ENCODE peak calls at places on chromosomes 2 and 18, in nine cellular contexts. A is kidney epithelial cell; E is activated CD4-positive, alpha-beta T cell treated with anti-CD3 and anti-CD28 coated beads, Interleukin-2, amount 50 U/mL, for 48 hours; S is NCI-H1105; O is neuronal stem cell; V is fibroblast of the aortic adventitia; X is choroid plexus epithelial cell; Q is astrocyte of the spinal cord; T is ureter. M is an unnamed sample.

GRCh38 chr2:239166201-239166834 is 234.5 kb downstream of the HDAC4 start:
- DNase-seq in A (no peak), E (no peak), S (no peak), O (no peak), V (no peak), X (no peak), Q (no peak), T (no peak), M (no peak)

GRCh38 chr2:161992526-161992925 is 81.5 kb downstream of the DPP4 start:
- DNase-seq in A (no peak), E (peak), S (no peak), O (no peak), V (no peak), X (peak), Q (peak), T (no peak), M (no peak)

GRCh38 chr2:132692816-132693215 is 22.8 kb upstream of the LYPD1 start:
- DNase-seq in A (no peak), E (no peak), S (no peak), O (no peak), V (peak), X (peak), Q (peak), T (no peak), M (no peak)

GRCh38 chr2:240151477-240152031 is 11.1 kb upstream of the OTOS start:
- DNase-seq in A (no peak), E (no peak), S (no peak), O (no peak), V (no peak), X (no peak), Q (no peak), T (no peak), M (no peak)

GRCh38 chr18:2441544-2441943 is 129.8 kb downstream of the METTL4 start:
- DNase-seq in A (no peak), E (no peak), S (no peak), O (no peak), V (no peak), X (peak), Q (peak), T (no peak), M (no peak)

GRCh38 chr2:25606892-25607291 is 66.5 kb downstream of the DTNB start:
- DNase-seq in A (no peak), E (no peak), S (peak), O (no peak), V (peak), X (peak), Q (peak), T (no peak), M (no peak)

GRCh38 chr2:129129087-129129486 is 810.4 kb upstream of the HS6ST1 start:
- DNase-seq in A (no peak), E (no peak), S (no peak), O (no peak), V (no peak), X (no peak), Q (no peak), T (no peak), M (no peak)

GRCh38 chr18:26621161-26622026 is 73.0 kb upstream of the KCTD1 start:
- DNase-seq in A (no peak), E (peak), S (no peak), O (peak), V (peak), X (peak), Q (peak), T (no peak), M (peak)

GRCh38 chr2:199862779-199863178 is 11.8 kb upstream of the FTCDNL1 start:
- DNase-seq in A (no peak), E (no peak), S (no peak), O (no peak), V (no peak), X (no peak), Q (no peak), T (no peak), M (no peak)

GRCh38 chr2:240235149-240235803 is 94.8 kb upstream of the OTOS start:
- DNase-seq in A (no peak), E (no peak), S (no peak), O (no peak), V (no peak), X (no peak), Q (no peak), T (peak), M (no peak)

GRCh38 chr2:184040230-184040629 is 558.1 kb upstream of the ZNF804A start:
- DNase-seq in A (no peak), E (no peak), S (no peak), O (no peak), V (no peak), X (no peak), Q (no peak), T (no peak), M (no peak)

GRCh38 chr2:36889782-36890181 is 76.6 kb downstream of the STRN start:
- DNase-seq in A (peak), E (peak), S (no peak), O (no peak), V (peak), X (peak), Q (peak), T (no peak), M (no peak)

GRCh38 chr2:88261725-88262124 is 91.6 kb downstream of the THNSL2 start:
- DNase-seq in A (no peak), E (no peak), S (no peak), O (no peak), V (no peak), X (no peak), Q (no peak), T (no peak), M (no peak)

GRCh38 chr2:125167152-125167551 is 1142.1 kb downstream of the CNTNAP5 start:
- DNase-seq in A (no peak), E (no peak), S (no peak), O (no peak), V (peak), X (no peak), Q (peak), T (no peak), M (no peak)

GRCh38 chr2:99648906-99649606 is 159.2 kb upstream of the REV1 start:
- DNase-seq in A (no peak), E (no peak), S (no peak), O (no peak), V (no peak), X (no peak), Q (no peak), T (no peak), M (no peak)

GRCh38 chr2:240728827-240729226 is 37.2 kb downstream of the AQP12A start:
- DNase-seq in A (no peak), E (no peak), S (no peak), O (no peak), V (peak), X (no peak), Q (no peak), T (no peak), M (no peak)

GRCh38 chr2:25227576-25227975 is 59.2 kb upstream of the POMC start:
- DNase-seq in A (no peak), E (no peak), S (no peak), O (no peak), V (no peak), X (no peak), Q (no peak), T (no peak), M (no peak)

GRCh38 chr2:30367232-30368070 is 79.6 kb upstream of the LCLAT1 start:
- DNase-seq in A (no peak), E (no peak), S (no peak), O (no peak), V (peak), X (no peak), Q (peak), T (peak), M (no peak)

M was measured in lung.